ENCODE peak calls at places on chromosome 20, in seven cellular contexts. B, D, Q, K, Z, M and F are unnamed samples.

GRCh38 chr20:46543959-46544358 is 6.5 kb downstream of the OCSTAMP start:
- DNase-seq in K (no peak), Z (no peak), M (no peak), D (no peak), Q (no peak), B (no peak), F (no peak)

GRCh38 chr20:13525225-13525940 is 113.3 kb downstream of the TASP1 start:
- DNase-seq in K (no peak), Z (no peak), Q (no peak), M (peak; percentile 81), D (peak; percentile 53), B (no peak), F (no peak)

GRCh38 chr20:50913976-50914375 is 17.3 kb downstream of the ADNP start:
- DNase-seq in B (no peak), Z (no peak), Q (no peak), D (peak; percentile 47), K (no peak), M (peak; percentile 65), F (no peak)

GRCh38 chr20:11112837-11113236 is 439.0 kb upstream of the JAG1 start:
- DNase-seq in K (no peak), Z (no peak), Q (no peak), B (no peak), D (no peak), M (no peak), F (no peak)

GRCh38 chr20:33027769-33028751 is 3.4 kb upstream of the BPIFB6 start:
- DNase-seq in D (no peak), K (no peak), M (no peak), Z (no peak), Q (no peak), B (no peak), F (no peak)

GRCh38 chr20:51346686-51347485 is 195.6 kb downstream of the NFATC2 start:
- DNase-seq in K (no peak), M (peak; percentile 85), B (no peak), Z (no peak), D (peak; percentile 75), Q (no peak), F (no peak)

GRCh38 chr20:36045373-36045714 is 77.0 kb downstream of the CNBD2 start:
- DNase-seq in B (no peak), Z (no peak), M (no peak), D (no peak), Q (no peak), K (no peak), F (no peak)

GRCh38 chr20:62571667-62572344 is 70.5 kb upstream of the SLCO4A1 start:
- DNase-seq in D (no peak), Q (no peak), B (no peak), K (peak; percentile 88), M (no peak), Z (no peak), F (no peak)

GRCh38 chr20:17570347-17571152 is 675 bp downstream of the DSTN start:
- DNase-seq in Q (peak; percentile 66), B (no peak), Z (peak; percentile 22), K (peak; percentile 57), M (peak; percentile 48), D (peak; percentile 64), F (no peak)

GRCh38 chr20:45934046-45934586 is 367 bp upstream of the PCIF1 start:
- DNase-seq in B (no peak), D (peak; percentile 63), M (peak; percentile 65), K (peak; percentile 84), Q (peak; percentile 76), Z (no peak), F (no peak)

GRCh38 chr20:25282796-25283195 is 34.9 kb downstream of the PYGB start:
- DNase-seq in Z (no peak), B (no peak), Q (no peak), M (no peak), K (no peak), D (no peak), F (no peak)

GRCh38 chr20:60314727-60315126 is 356.5 kb downstream of the CDH26 start:
- DNase-seq in D (no peak), Q (no peak), K (no peak), B (no peak), Z (no peak), M (no peak), F (no peak)

GRCh38 chr20:17225891-17226409 is 890 bp upstream of the PCSK2 start:
- DNase-seq in D (peak; percentile 2), M (no peak), K (peak; percentile 42), Q (peak; percentile 24), Z (no peak), B (no peak), F (no peak)

GRCh38 chr20:48928832-48929725 is 7.6 kb downstream of the ARFGEF2 start:
- DNase-seq in M (peak; percentile 48), K (no peak), B (no peak), D (peak; percentile 75), Q (peak; percentile 19), Z (no peak), F (no peak)

GRCh38 chr20:16236589-16237241 is 336.5 kb downstream of the KIF16B start:
- DNase-seq in M (no peak), K (no peak), B (no peak), D (no peak), Q (no peak), Z (no peak), F (no peak)

GRCh38 chr20:17343631-17344447 is 117.0 kb downstream of the PCSK2 start:
- DNase-seq in K (no peak), Z (no peak), B (no peak), D (no peak), Q (no peak), M (no peak), F (no peak)

GRCh38 chr20:32536861-32537656 is 48.1 kb downstream of the NOL4L start:
- DNase-seq in D (no peak), M (no peak), Q (no peak), K (peak; percentile 94), Z (peak; percentile 71), B (no peak), F (no peak)

GRCh38 chr20:47540443-47541354 is 39.0 kb downstream of the NCOA3 start:
- DNase-seq in D (no peak), B (no peak), M (no peak), Z (no peak), Q (no peak), K (peak; percentile 28), F (no peak)

GRCh38 chr20:14986026-14986655 is 648.7 kb upstream of the FLRT3 start:
- DNase-seq in Q (peak; percentile 16), M (peak; percentile 5), K (no peak), B (no peak), D (peak; percentile 60), Z (no peak), F (no peak)

GRCh38 chr20:45097485-45098095 is 3.3 kb downstream of the KCNS1 start:
- DNase-seq in B (no peak), Z (peak; percentile 31), Q (no peak), K (peak; percentile 61), D (peak; percentile 66), M (peak; percentile 13), F (no peak)

GRCh38 chr20:13061381-13061780 is 52.6 kb downstream of the SPTLC3 start:
- DNase-seq in Q (no peak), D (no peak), B (no peak), K (no peak), M (no peak), Z (no peak), F (no peak)

GRCh38 chr20:1423625-1424106 is 30.8 kb upstream of the FKBP1A start:
- DNase-seq in Q (no peak), K (peak; percentile 69), M (peak; percentile 80), D (peak; percentile 78), Z (peak; percentile 6), B (no peak), F (no peak)

GRCh38 chr20:63222541-63222940 is 6.6 kb upstream of the YTHDF1 start:
- DNase-seq in Q (no peak), K (no peak), B (no peak), M (no peak), D (no peak), Z (no peak), F (no peak)

GRCh38 chr20:34222208-34222607 is 19.0 kb upstream of the ASIP start:
- DNase-seq in K (no peak), Z (no peak), M (peak; percentile 93), Q (peak; percentile 20), D (peak; percentile 72), B (no peak), F (no peak)

GRCh38 chr20:44211177-44212039 is 837 bp upstream of the OSER1 start:
- DNase-seq in K (no peak), B (no peak), Q (no peak), M (peak; percentile 27), Z (no peak), D (no peak), F (no peak)

GRCh38 chr20:595330-596308 is 14.5 kb downstream of the TCF15 start:
- DNase-seq in Q (no peak), K (peak; percentile 78), D (no peak), M (no peak), B (no peak), Z (no peak), F (no peak)